ENCODE peak calls at places on chromosomes 3 and 15, in six cellular contexts. Q is upper lobe of left lung, L is K562, E is HCT116, G is GM12878, U is HepG2. A is an unnamed sample.

GRCh38 chr3:162897286-162897685 is 1400.7 kb downstream of the OTOL1 start:
- ATAC-seq in L (no peak), G (no peak), E (no peak), U (no peak), Q (no peak), A (no peak)

GRCh38 chr3:41045491-41045890 is 153.8 kb upstream of the CTNNB1 start:
- ATAC-seq in U (no peak), Q (no peak), G (no peak), E (no peak), L (no peak), A (no peak)

GRCh38 chr3:63927623-63928280 is 15.6 kb upstream of the SCAANT1 start:
- ATAC-seq in U (no peak), E (no peak), G (peak), L (no peak), Q (peak), A (peak)

GRCh38 chr3:182795383-182795782 is 2.1 kb downstream of the ATP11B start:
- ATAC-seq in E (no peak), L (peak), U (no peak), Q (no peak), G (peak), A (no peak)

GRCh38 chr3:108552267-108553159 is 36.7 kb downstream of the CIP2A start:
- ATAC-seq in Q (peak), E (peak), L (peak), U (peak), G (peak), A (no peak)

GRCh38 chr3:122803977-122804376 is 9.1 kb downstream of the SLC49A4 start:
- ATAC-seq in L (no peak), Q (no peak), U (no peak), G (no peak), E (no peak), A (no peak)

GRCh38 chr3:118932822-118933558 is 101.7 kb downstream of the IGSF11 start:
- ATAC-seq in E (no peak), Q (no peak), G (peak), L (peak), U (no peak), A (peak)

GRCh38 chr15:72590427-72590826 is 64.1 kb upstream of the GOLGA6B start:
- ATAC-seq in Q (no peak), L (no peak), E (no peak), U (no peak), G (no peak), A (no peak)

GRCh38 chr3:134094491-134094890 is 64.8 kb upstream of the SLCO2A1 start:
- ATAC-seq in U (no peak), Q (no peak), G (no peak), L (no peak), E (no peak), A (no peak)

GRCh38 chr3:5078151-5078550 is 43.9 kb upstream of the ARL8B start:
- ATAC-seq in U (no peak), E (no peak), G (no peak), L (no peak), Q (no peak), A (no peak)

GRCh38 chr15:64901914-64902313 is 9.8 kb upstream of the ANKDD1A start:
- ATAC-seq in G (no peak), Q (no peak), E (no peak), U (no peak), L (no peak), A (no peak)

GRCh38 chr15:42286445-42287029 is 13.3 kb upstream of the TMEM87A start:
- ATAC-seq in E (no peak), U (peak), G (no peak), Q (no peak), L (peak), A (no peak)

GRCh38 chr3:46112984-46113383 is 85.7 kb upstream of the XCR1 start:
- ATAC-seq in E (no peak), L (no peak), Q (no peak), U (no peak), G (no peak), A (no peak)

GRCh38 chr15:56813995-56814394 is 80.7 kb upstream of the ZNF280D start:
- ATAC-seq in E (no peak), Q (no peak), L (no peak), G (no peak), U (no peak), A (no peak)

GRCh38 chr3:108171095-108171494 is 51.1 kb downstream of the IFT57 start:
- ATAC-seq in Q (no peak), U (no peak), L (no peak), E (no peak), G (no peak), A (no peak)

GRCh38 chr15:66749841-66750575 is 48.0 kb downstream of the SMAD6 start:
- ATAC-seq in Q (no peak), G (peak), L (peak), U (peak), E (peak), A (no peak)

GRCh38 chr3:46695177-46695961 is 1.9 kb upstream of the ALS2CL start:
- ATAC-seq in U (peak), Q (peak), L (peak), G (peak), E (peak), A (peak)

GRCh38 chr15:96270581-96271172 is 59.8 kb upstream of the NR2F2 start:
- ATAC-seq in G (no peak), U (peak), E (no peak), L (no peak), Q (no peak), A (no peak)

GRCh38 chr3:100042144-100042543 is 72.2 kb downstream of the FILIP1L start:
- ATAC-seq in G (no peak), E (no peak), U (no peak), L (no peak), Q (peak), A (peak)

GRCh38 chr15:73990250-73991005 is 1.7 kb downstream of the STOML1 start:
- ATAC-seq in U (no peak), Q (no peak), L (no peak), G (no peak), E (no peak), A (no peak)

GRCh38 chr3:8938021-8938420 is 25.3 kb downstream of the RAD18 start:
- ATAC-seq in Q (no peak), L (peak), E (peak), U (peak), G (peak), A (no peak)

GRCh38 chr15:63856711-63857458 is 23.1 kb upstream of the HERC1 start:
- ATAC-seq in L (no peak), U (no peak), G (no peak), Q (no peak), E (no peak), A (no peak)

GRCh38 chr15:79046691-79047404 is 43.7 kb downstream of the RASGRF1 start:
- ATAC-seq in Q (no peak), L (no peak), E (no peak), G (no peak), U (no peak), A (no peak)

GRCh38 chr3:74000715-74001114 is 376.0 kb upstream of the PDZRN3 start:
- ATAC-seq in Q (no peak), G (no peak), U (no peak), E (no peak), L (no peak), A (no peak)

GRCh38 chr3:60839242-60839641 is 412.0 kb downstream of the FHIT start:
- ATAC-seq in E (no peak), G (no peak), U (no peak), L (no peak), Q (no peak), A (no peak)

GRCh38 chr3:53834429-53835095 is 11.7 kb downstream of the CHDH start:
- ATAC-seq in Q (peak), E (no peak), U (no peak), G (no peak), L (no peak), A (no peak)

GRCh38 chr3:52495777-52496602 is 852 bp downstream of the STAB1 start:
- ATAC-seq in E (peak), Q (peak), U (peak), L (no peak), G (no peak), A (peak)

GRCh38 chr3:15861163-15861562 is 63.4 kb upstream of the ANKRD28 start:
- ATAC-seq in L (no peak), Q (no peak), U (no peak), G (no peak), E (no peak), A (no peak)

GRCh38 chr3:15858547-15859506 is 61.0 kb upstream of the ANKRD28 start:
- ATAC-seq in L (peak), Q (peak), E (peak), U (peak), G (peak), A (no peak)

GRCh38 chr3:15860014-15860934 is 62.5 kb upstream of the ANKRD28 start:
- ATAC-seq in Q (peak), G (peak), U (peak), L (peak), E (peak), A (peak)

DNA sequence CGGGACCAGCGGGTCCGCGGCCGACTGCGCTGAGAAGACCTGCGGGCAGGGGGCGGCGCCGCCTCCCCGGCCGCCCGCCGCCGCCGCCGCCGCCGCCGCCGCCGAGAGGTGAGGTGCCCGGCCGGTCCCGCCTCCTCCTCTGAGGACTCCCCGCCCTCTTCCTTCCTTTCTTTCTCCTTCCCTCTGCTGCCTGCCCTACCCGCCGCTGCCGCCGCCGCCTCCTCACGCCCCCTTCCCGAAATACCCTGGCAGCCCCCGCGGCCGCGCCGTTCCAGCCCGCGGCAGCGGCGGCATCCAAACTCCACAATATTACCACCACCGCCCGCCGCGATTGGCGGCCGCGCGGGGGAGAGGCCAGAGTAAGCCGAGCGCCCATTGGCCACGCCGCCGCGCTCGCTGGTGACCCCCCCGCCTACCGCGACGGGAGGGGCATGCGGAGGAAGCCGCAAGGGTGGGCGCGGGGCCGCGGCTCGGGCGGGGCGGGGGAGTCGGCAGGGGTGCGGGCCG is 61.8 kb upstream of the ANKRD28 start:
- ATAC-seq in U (peak), Q (peak), E (peak), G (peak), L (peak), A (peak)
- TF ChIP-seq POLR2A in U (peak), Q (no peak), E (no peak), G (peak), L (peak), A (peak)

GRCh38 chr15:81000144-81000625 is 538 bp upstream of the TLNRD1 start:
- ATAC-seq in Q (peak), G (peak), U (no peak), E (peak), L (peak), A (no peak)

GRCh38 chr15:80998252-80998651 is 2.5 kb upstream of the TLNRD1 start:
- ATAC-seq in E (no peak), G (no peak), U (peak), Q (no peak), L (peak), A (no peak)

GRCh38 chr15:81001180-81002003 is 669 bp downstream of the TLNRD1 start:
- ATAC-seq in E (peak), L (peak), U (peak), G (peak), Q (peak), A (peak)

GRCh38 chr15:81000626-81001179 is at the start of gene TLNRD1:
- ATAC-seq in E (peak), L (peak), Q (peak), U (peak), G (peak), A (peak)

DNA sequence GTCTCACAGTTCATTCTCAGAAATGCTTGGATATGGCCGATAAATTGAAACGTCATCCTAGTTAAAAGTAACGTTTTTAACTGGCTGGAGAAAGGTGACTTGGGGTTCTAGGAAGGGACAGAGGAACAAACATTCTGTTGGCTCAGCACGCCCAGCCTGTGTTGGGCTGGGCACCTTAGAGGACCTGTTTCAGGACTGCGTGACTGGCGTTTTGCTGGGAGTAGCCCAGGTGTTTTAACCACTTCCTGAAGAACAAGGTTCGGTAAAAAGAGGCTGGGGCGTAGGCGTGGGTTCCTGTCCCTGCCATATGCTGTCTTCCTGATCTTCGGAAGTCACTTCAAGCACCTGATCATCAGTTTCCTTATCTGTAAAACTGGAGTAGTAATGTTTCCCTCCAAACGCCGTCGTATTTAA is 1.1 kb upstream of the TLNRD1 start:
- ATAC-seq in Q (no peak), G (peak), E (peak), U (no peak), L (peak), A (no peak)
- TF ChIP-seq POLR2AphosphoS5 in Q (peak), G (peak), E (peak), U (no peak), L (peak), A (no peak)

GRCh38 chr15:70762469-70763119 is 764 bp downstream of the UACA start:
- ATAC-seq in E (peak), U (peak), Q (peak), G (peak), L (no peak), A (peak)
- TF ChIP-seq POLR2A in E (no peak), U (no peak), Q (no peak), G (no peak), L (no peak), A (no peak)

GRCh38 chr3:149280950-149281349 is 52.5 kb downstream of the TM4SF18 start:
- ATAC-seq in U (no peak), L (no peak), E (no peak), G (no peak), Q (no peak), A (no peak)

GRCh38 chr3:149278911-149279310 is 54.5 kb downstream of the TM4SF18 start:
- ATAC-seq in G (no peak), U (no peak), L (no peak), Q (no peak), E (no peak), A (no peak)

GRCh38 chr3:149276621-149277020 is 55.0 kb upstream of the CP start:
- ATAC-seq in U (no peak), G (no peak), L (no peak), Q (no peak), E (no peak), A (no peak)

GRCh38 chr3:149274220-149274619 is 52.6 kb upstream of the CP start:
- ATAC-seq in E (no peak), L (no peak), Q (no peak), U (no peak), G (no peak), A (no peak)

GRCh38 chr3:149277338-149277813 is 55.7 kb upstream of the CP start:
- ATAC-seq in E (no peak), L (no peak), U (peak), G (peak), Q (peak), A (no peak)
- TF ChIP-seq POLR2AphosphoS5 in E (no peak), L (no peak), U (no peak), G (no peak), Q (peak), A (no peak)

DNA sequence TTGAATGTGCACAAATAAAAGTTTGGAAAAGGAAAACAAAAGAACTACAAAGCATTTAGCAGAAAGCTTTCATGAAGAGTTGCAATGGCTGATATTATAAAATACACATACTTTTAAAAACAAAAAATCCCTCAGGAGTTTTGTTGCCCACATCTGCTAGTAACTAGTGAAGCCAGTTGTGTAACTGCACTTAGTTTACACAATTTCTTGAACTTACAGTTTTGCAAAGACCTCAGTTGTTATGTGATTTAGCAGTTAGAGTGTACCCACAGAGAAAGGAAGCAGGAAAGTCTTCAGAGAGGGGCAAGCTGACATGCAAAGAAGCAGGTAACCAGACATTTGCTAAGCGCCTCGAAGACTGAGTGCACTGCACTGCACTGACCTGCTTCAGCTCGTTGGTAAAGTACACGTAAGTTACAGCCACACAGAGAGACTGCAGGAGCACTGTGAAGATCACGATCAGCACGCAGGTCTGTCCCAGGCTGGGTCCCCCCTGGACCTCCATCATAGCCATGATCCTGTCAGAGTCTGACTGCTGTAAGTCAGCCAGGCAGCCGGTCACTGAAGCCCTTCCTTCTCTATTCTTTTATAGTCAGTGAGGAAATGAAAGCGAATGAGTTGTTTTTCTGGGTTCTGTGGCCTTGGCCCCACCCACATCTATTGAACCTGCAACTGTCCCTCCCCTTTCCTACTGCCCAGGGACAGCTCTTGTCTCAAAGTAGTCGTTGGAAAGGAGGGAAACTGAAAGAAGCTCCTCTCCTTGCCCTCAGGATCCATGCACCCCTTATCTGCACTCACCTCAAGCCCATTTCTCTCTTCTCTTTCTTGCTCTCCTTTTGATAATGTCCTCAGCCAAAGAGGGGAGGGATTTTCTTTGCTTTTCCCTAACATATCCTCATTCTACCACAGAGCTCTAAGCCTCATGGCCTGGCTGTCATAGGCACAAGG is at the start of gene TNFSF10:
- ATAC-seq in Q (peak), G (peak), E (no peak), L (peak), U (peak), A (peak)
- TF ChIP-seq POLR2A in Q (peak), G (peak), E (no peak), L (no peak), U (peak), A (peak)

DNA sequence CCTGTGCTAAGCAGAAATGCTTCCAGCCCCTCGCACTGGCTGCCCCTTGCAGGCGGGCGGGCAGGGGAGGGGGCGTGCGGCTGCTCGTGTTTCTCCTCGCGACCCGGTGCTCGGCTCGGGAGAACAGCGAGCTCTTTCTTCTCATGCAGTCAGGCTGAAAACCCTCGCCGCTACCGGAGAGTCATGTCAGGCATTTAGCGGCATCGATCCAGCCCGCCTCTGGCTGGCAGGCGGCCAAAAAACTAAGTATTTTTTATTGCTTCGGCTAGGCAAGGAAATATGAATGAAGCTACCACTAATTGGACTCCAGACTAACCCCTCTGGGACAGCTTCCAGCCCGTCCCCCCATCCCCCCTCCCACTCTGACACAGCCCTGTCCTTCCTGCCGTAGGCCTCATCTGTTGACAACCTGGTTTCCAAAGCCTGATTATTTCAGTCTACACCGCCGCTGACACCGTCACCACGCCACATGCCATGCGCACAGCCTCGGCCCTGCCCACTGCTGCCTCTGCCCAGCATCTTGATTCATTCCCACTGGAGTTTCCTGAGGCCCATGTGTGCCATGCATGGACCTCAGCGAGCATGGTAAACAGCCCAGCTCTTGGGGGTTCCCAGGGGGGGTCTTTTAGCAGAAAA is 35.3 kb downstream of the TLE3 start:
- ATAC-seq in L (no peak), U (no peak), E (no peak), Q (no peak), G (no peak), A (peak)
- TF ChIP-seq POLR2AphosphoS5 in L (no peak), U (no peak), E (no peak), Q (no peak), G (no peak), A (peak)

GRCh38 chr15:92803852-92804609 is 96.1 kb upstream of the CHD2 start:
- ATAC-seq in Q (peak), U (peak), G (peak), E (peak), L (peak), A (peak)
- TF ChIP-seq POLR2A in Q (no peak), U (peak), G (no peak), E (no peak), L (peak), A (no peak)

DNA sequence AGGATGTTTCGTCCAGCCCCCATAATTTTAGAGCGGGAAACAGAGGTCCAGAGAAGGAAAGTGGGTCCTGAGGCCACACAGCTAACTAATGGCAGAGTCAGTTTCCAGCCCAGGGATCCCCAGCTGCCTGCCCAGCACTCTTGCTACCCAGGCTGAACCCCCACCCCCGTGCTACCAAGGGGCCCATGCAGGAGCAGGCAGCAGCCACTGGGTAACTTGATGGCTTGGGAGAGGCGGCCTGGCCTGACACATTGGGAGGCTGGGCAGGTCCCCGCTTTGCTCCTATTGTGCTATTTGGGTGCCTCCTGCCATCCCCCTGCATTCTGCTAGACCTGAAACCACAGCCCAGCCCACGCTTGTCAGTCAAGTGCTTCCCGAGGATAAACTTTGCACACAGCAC is 6.8 kb downstream of the PAK6 start:
- ATAC-seq in E (no peak), U (no peak), L (no peak), Q (no peak), G (no peak), A (no peak)
- TF ChIP-seq POLR2AphosphoS5 in E (no peak), U (no peak), L (no peak), Q (no peak), G (no peak), A (no peak)

GRCh38 chr15:29316422-29316821 is 46.8 kb upstream of the NSMCE3 start:
- ATAC-seq in Q (no peak), G (no peak), E (no peak), U (no peak), L (no peak), A (no peak)
- TF ChIP-seq POLR2A in Q (no peak), G (no peak), E (no peak), U (no peak), L (no peak), A (no peak)

A was measured in gastroesophageal sphincter.